ENCODE peak calls at places on chromosomes 3 and 15, in six cellular contexts. I is cardiac muscle cell, X is lower lobe of right lung, F is Calu3, B is GM13976, P is choroid plexus epithelial cell. D is an unnamed sample.

GRCh38 chr15:75753145-75753544 is 40.5 kb upstream of the CSPG4 start:
- DNase-seq in I (no peak), X (no peak), F (no peak), B (no peak), P (no peak), D (no peak)

GRCh38 chr3:26613999-26614398 is 8.6 kb upstream of the LRRC3B start:
- DNase-seq in I (no peak), X (no peak), F (no peak), B (no peak), P (no peak), D (no peak)

GRCh38 chr3:13078158-13078905 is 5.1 kb upstream of the IQSEC1 start:
- DNase-seq in I (no peak), X (no peak), F (no peak), B (no peak), P (no peak), D (no peak)

GRCh38 chr3:120572027-120572426 is 24.1 kb upstream of the NDUFB4 start:
- DNase-seq in I (no peak), X (no peak), F (no peak), B (no peak), P (no peak), D (no peak)

GRCh38 chr3:6723205-6723604 is 137.7 kb upstream of the GRM7 start:
- DNase-seq in I (no peak), X (no peak), F (no peak), B (no peak), P (no peak), D (no peak)

GRCh38 chr3:31004025-31004678 is 109.7 kb upstream of the GADL1 start:
- DNase-seq in I (peak), X (no peak), F (no peak), B (no peak), P (peak), D (peak)

GRCh38 chr3:113166719-113167492 is 44.5 kb upstream of the BOC start:
- DNase-seq in I (peak), X (no peak), F (no peak), B (no peak), P (peak), D (peak)

GRCh38 chr15:43105077-43105769 is 615 bp downstream of the UBR1 start:
- DNase-seq in I (no peak), X (no peak), F (peak), B (peak), P (no peak), D (no peak)

GRCh38 chr3:58683001-58683845 is 16.6 kb upstream of the FAM3D start:
- DNase-seq in I (no peak), X (no peak), F (peak), B (no peak), P (peak), D (no peak)

GRCh38 chr15:85706779-85707518 is 87.8 kb downstream of the KLHL25 start:
- DNase-seq in I (peak), X (no peak), F (no peak), B (no peak), P (peak), D (no peak)

GRCh38 chr15:78047631-78048409 is 29.7 kb downstream of the TBC1D2B start:
- DNase-seq in I (peak), X (peak), F (no peak), B (no peak), P (peak), D (no peak)

GRCh38 chr15:78440375-78441373 is 2.7 kb downstream of the IREB2 start:
- DNase-seq in I (no peak), X (no peak), F (no peak), B (no peak), P (no peak), D (no peak)

GRCh38 chr3:170487091-170487490 is 68.4 kb downstream of the CLDN11 start:
- DNase-seq in I (no peak), X (no peak), F (no peak), B (no peak), P (no peak), D (no peak)

GRCh38 chr3:21618695-21619094 is 132.3 kb downstream of the ZNF385D start:
- DNase-seq in I (no peak), X (no peak), F (no peak), B (no peak), P (no peak), D (no peak)

GRCh38 chr3:152834354-152835310 is at the start of gene P2RY1:
- DNase-seq in I (peak), X (peak), F (peak), B (peak), P (peak), D (no peak)

GRCh38 chr15:93152264-93152884 is 63.4 kb upstream of the RGMA start:
- DNase-seq in I (no peak), X (no peak), F (no peak), B (no peak), P (no peak), D (no peak)

GRCh38 chr3:64548200-64548889 is 139.5 kb downstream of the ADAMTS9 start:
- DNase-seq in I (peak), X (no peak), F (no peak), B (no peak), P (peak), D (peak)

GRCh38 chr3:12195231-12195630 is 36.5 kb upstream of the TIMP4 start:
- DNase-seq in I (no peak), X (no peak), F (no peak), B (no peak), P (no peak), D (no peak)

GRCh38 chr3:128349963-128350599 is 116.6 kb downstream of the DNAJB8 start:
- DNase-seq in I (no peak), X (peak), F (no peak), B (no peak), P (no peak), D (no peak)

DNA sequence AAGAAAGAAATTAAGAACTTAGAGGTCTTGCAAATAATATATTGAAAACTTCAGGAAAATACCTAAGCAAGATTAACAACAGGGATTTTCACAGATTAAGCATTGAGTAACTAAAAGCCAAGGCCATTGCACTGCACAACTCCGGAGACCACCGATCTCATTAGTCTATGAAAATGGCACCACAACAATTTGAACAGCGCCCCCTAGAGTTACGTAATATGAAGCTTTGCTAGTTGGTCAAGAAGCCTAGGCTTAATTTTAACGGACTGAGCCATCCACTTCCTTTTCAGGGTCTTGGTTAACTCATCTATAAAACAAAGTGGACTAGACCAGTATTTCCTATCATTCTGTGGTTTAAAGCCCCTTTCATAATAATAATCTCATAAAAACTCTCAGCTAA is 24.8 kb downstream of the TMEM212 start:
- DNase-seq in I (no peak), X (no peak), F (no peak), B (no peak), P (no peak), D (no peak)
- TF ChIP-seq CTCF in I (peak), X (peak), F (peak), B (no peak), P (peak), D (peak)

DNA sequence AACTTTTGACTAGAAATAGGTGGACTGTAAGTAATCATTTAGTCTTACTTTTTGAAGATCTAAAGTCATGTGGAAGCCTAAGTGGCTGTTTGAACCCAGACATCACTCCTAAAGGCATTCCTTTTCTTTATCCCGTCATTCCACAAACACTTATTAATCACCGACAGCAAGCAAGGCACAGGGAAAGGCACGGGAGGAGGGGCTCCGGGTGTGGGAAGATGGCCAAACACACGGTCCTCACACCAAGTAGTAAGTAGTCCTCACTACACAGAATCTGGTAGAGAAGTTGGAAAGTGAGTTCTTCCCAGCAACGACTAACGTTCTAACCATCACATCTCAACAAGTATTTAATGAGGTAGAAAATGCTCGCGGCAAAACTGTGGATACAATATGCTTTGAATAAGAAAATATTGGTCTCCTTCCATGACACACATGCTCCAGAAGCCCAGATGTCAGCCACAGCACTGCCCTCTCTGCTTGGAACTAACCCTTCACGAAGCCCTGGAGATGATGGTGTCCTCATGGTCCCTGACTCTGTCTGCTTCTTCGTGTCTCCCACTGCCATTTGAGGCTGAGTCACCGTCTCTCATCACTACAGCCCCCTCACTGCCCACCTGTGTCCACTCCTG is 202.2 kb downstream of the OPA1 start:
- DNase-seq in I (no peak), X (no peak), F (no peak), B (no peak), P (no peak), D (no peak)
- TF ChIP-seq CTCF in I (no peak), X (no peak), F (no peak), B (no peak), P (no peak), D (no peak)

DNA sequence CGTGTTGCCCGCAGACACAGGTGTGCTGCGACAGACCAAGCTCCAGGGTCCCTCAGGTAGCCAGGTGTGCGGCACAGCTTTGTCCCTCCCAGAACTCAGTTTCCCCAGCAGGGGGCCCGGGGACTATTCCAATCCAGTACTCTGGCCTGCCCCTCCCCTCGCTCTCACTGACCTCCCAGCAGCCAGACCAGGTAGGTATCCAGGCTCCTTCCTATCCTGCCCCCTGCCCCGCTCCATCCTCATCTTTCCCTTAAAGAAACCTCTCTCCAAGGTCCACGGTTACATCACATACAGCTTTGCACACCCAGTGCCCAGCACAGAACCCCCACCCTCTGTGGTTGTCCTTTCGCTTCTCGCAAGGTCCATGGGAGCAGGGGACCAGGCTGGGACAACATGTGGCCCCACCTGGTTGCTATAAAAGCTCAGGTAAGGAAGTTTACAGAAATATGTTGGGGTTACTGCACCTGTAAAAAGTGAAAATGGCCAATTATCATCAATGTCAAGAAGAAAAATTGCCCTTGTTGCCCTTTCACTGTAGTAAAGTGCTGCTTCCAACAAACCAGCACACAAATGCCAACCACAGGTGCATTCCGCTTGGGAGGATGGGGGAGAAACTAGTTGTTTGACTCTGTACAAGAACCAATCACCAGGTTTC is 7.3 kb upstream of the CYP11A1 start:
- DNase-seq in I (no peak), X (no peak), F (no peak), B (no peak), P (no peak), D (no peak)
- TF ChIP-seq CTCF in I (no peak), X (no peak), F (no peak), B (no peak), P (no peak), D (no peak)

DNA sequence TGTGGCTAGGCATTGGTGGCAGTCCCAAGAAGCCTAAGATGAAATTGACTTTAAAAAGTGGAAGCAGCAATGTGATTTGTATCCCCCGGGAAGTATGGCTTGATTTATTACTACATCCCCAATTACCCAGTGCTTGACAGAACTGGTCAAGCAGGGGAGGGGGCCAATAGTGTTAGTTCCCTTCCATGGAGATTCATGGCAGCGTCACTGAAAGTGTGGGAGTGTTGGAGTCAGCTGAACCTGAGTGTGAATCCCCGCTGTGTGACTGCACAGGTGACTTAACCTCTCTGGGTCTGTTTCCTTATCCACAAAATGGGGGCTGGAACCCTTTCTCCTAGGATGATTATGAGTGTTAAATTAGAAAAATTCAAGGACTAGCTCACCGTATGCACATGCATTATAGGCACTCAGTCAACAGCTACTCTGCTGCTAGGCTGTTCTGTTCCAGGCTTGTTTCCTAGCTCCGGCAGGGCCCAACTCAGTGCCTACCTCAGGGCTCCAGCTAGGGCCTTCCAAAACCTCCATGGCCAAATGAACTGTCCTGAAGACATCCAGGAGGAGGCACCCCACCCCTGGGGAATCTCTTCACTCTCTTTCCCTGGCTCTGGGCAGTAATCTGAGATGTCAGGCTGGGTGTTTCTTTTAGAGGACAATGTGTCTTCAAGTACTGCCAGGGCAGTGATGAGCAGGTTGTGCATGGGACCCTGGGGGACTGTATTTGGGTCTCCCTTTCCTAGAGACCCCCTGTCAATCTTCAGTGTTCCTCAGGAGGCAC is 38.5 kb upstream of the TPM1 start:
- DNase-seq in I (no peak), X (no peak), F (no peak), B (no peak), P (no peak), D (no peak)
- TF ChIP-seq CTCF in I (no peak), X (no peak), F (no peak), B (no peak), P (no peak), D (no peak)

D was measured in AG09319.